ENCODE peak calls at places on chromosomes 6 and 20, in four cellular contexts. One of them, this sample, is unnamed. For H3K4me1, the result is how much of the 10 kb centered on the place peaks cover.

GRCh38 chr6:118281291-118281690 is 266.8 kb upstream of the PLN start:
- DNase-seq in H1: no peak
- DNase-seq in GM23248: no peak
- DNase-seq in H9: peak
- DNase-seq in this sample: no peak

GRCh38 chr6:119280586-119281163 is 68.9 kb downstream of the MAN1A1 start:
- DNase-seq in H1: no peak
- DNase-seq in GM23248: peak
- DNase-seq in H9: no peak
- DNase-seq in this sample: peak

GRCh38 chr20:58985656-58986055 is 4.6 kb downstream of the NELFCD start:
- DNase-seq in H1: no peak
- DNase-seq in GM23248: peak
- DNase-seq in H9: no peak
- DNase-seq in this sample: no peak

GRCh38 chr6:47646689-47647088 is 51.7 kb upstream of the ADGRF4 start:
- DNase-seq in H1: no peak
- DNase-seq in GM23248: no peak
- DNase-seq in H9: no peak
- DNase-seq in this sample: peak

GRCh38 chr6:139593081-139593480 is 218.6 kb upstream of the CITED2 start:
- DNase-seq in H1: no peak
- DNase-seq in GM23248: no peak
- DNase-seq in H9: no peak
- DNase-seq in this sample: peak

GRCh38 chr6:136766274-136766673 is 26.0 kb downstream of the MAP3K5 start:
- DNase-seq in H1: no peak
- DNase-seq in GM23248: no peak
- DNase-seq in H9: no peak
- DNase-seq in this sample: no peak

GRCh38 chr20:32278199-32278643 is 770 bp downstream of the KIF3B start:
- DNase-seq in H1: no peak
- DNase-seq in GM23248: peak
- DNase-seq in H9: no peak
- DNase-seq in this sample: no peak

GRCh38 chr6:170347091-170347490 is 40.5 kb downstream of the FAM120B start:
- DNase-seq in H1: no peak
- DNase-seq in GM23248: peak
- DNase-seq in H9: no peak
- DNase-seq in this sample: peak

GRCh38 chr20:58086763-58087566 is 141.5 kb downstream of the ANKRD60 start:
- DNase-seq in H1: peak
- DNase-seq in GM23248: peak
- DNase-seq in H9: peak
- DNase-seq in this sample: peak

GRCh38 chr6:17226766-17227338 is 54.3 kb upstream of the RBM24 start:
- DNase-seq in H1: no peak
- DNase-seq in GM23248: peak
- DNase-seq in H9: no peak
- DNase-seq in this sample: no peak

GRCh38 chr6:114785235-114786127 is 442.7 kb upstream of the HS3ST5 start:
- DNase-seq in H1: no peak
- DNase-seq in GM23248: no peak
- DNase-seq in H9: no peak
- DNase-seq in this sample: peak

GRCh38 chr6:158962371-158962770 is 37.6 kb downstream of the RSPH3 start:
- DNase-seq in H1: no peak
- DNase-seq in GM23248: peak
- DNase-seq in H9: no peak
- DNase-seq in this sample: no peak

GRCh38 chr6:155561262-155561970 is 105.8 kb upstream of the NOX3 start:
- DNase-seq in H1: no peak
- DNase-seq in GM23248: peak
- DNase-seq in H9: no peak
- DNase-seq in this sample: peak

GRCh38 chr20:420721-421574 is 12.8 kb downstream of the RBCK1 start:
- DNase-seq in H1: peak
- DNase-seq in GM23248: peak
- DNase-seq in H9: peak
- DNase-seq in this sample: no peak

GRCh38 chr20:54133434-54134427 is 40.1 kb downstream of the CYP24A1 start:
- DNase-seq in H1: no peak
- DNase-seq in GM23248: peak
- DNase-seq in H9: no peak
- DNase-seq in this sample: peak

GRCh38 chr20:43915209-43916072 is 789 bp downstream of the TOX2 start:
- DNase-seq in H1: peak
- DNase-seq in GM23248: peak
- DNase-seq in H9: peak
- DNase-seq in this sample: no peak

GRCh38 chr6:152232494-152233151 is 404.5 kb downstream of the SYNE1 start:
- DNase-seq in H1: no peak
- DNase-seq in GM23248: peak
- DNase-seq in H9: no peak
- DNase-seq in this sample: no peak
- H3K27ac ChIP-seq in H1: no peak
- H3K27ac ChIP-seq in GM23248: peak
- H3K27ac ChIP-seq in H9: no peak
- H3K27ac ChIP-seq in this sample: no peak

DNA sequence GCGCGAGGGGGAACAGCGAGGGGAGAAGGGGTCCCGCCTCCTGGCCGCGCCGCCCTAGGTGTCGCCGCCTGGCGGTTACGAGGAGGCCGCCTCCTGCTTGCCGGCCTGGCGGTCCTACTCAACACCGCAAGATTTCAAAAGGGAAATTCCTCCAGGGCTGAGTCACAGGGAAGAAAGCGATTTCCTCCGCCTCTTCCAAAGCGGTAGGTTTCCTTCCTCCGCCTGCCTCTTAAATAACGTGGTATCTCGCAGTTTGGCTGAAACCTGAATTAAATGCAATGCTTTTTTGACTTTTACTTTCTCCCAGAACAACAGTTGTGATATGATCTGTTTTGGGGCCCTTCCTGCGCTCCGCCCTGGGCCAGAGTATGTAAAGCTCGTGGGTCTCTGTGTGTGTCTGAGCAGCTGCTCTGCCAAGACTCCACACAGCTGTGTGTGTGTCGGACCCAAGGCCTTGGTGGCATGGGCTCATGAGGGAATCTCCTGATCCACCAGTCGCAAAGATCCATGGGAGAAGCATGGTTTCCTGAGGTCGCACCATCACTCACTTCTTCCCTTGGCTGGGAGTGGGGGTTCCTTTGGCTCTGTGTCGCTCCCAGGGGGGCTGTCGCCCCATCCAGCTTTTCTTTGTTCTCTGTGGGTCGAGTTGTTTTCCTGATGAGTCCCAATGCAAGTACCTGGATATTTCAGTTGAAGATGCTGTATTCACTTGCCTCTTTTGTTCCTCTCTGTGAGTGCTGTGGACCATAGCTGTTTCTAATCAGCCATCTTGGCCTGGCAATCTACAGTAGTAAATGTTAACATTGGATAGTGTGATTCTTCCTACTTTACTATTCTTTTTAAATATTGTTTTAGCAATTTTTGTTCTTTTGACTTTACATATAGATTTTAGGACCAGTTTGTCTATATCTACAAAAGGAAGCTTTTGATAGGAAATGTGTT is 31.6 kb upstream of the NOTCH4 start:
- DNase-seq in H1: peak
- DNase-seq in GM23248: peak
- DNase-seq in H9: peak
- DNase-seq in this sample: no peak
- H3K4me1 ChIP-seq in H1: under half
- H3K4me1 ChIP-seq in GM23248: under half
- H3K4me1 ChIP-seq in H9: under half
- H3K4me1 ChIP-seq in this sample: under half

GRCh38 chr6:42714098-42714761 is 8.2 kb downstream of the PRPH2 start:
- DNase-seq in H1: no peak
- DNase-seq in GM23248: peak
- DNase-seq in H9: no peak
- DNase-seq in this sample: peak
- H3K4me2 ChIP-seq in H1: no peak
- H3K4me2 ChIP-seq in GM23248: no peak
- H3K4me2 ChIP-seq in H9: no peak
- H3K4me2 ChIP-seq in this sample: no peak

GRCh38 chr6:15888798-15889772 is 226.3 kb upstream of the DTNBP1 start:
- DNase-seq in H1: no peak
- DNase-seq in GM23248: peak
- DNase-seq in H9: no peak
- DNase-seq in this sample: no peak
- H3K27ac ChIP-seq in H1: no peak
- H3K27ac ChIP-seq in GM23248: no peak
- H3K27ac ChIP-seq in H9: no peak
- H3K27ac ChIP-seq in this sample: no peak